ENCODE peak calls at places on chromosomes 16 and 17, in five cellular contexts. T is COR-L47, N is ACHN, H is D721Med, P is BE2C. K is an unnamed sample.

GRCh38 chr16:84532299-84532724 is 27.9 kb upstream of the MEAK7 start:
- DNase-seq in T (no peak), N (peak), H (no peak), P (no peak), K (no peak)

GRCh38 chr16:19884021-19884485 is 595 bp downstream of the GPRC5B start:
- DNase-seq in T (no peak), N (no peak), H (no peak), P (peak), K (no peak)

GRCh38 chr16:74984670-74985411 is at the start of gene WDR59:
- DNase-seq in T (peak), N (peak), H (peak), P (peak), K (peak)

GRCh38 chr17:28471531-28472342 is 1.7 kb upstream of the SLC13A2 start:
- DNase-seq in T (no peak), N (no peak), H (no peak), P (no peak), K (no peak)

GRCh38 chr16:84183911-84184310 is 2.9 kb downstream of the TAF1C start:
- DNase-seq in T (no peak), N (peak), H (no peak), P (peak), K (no peak)

GRCh38 chr16:17305694-17306093 is 165.1 kb downstream of the XYLT1 start:
- DNase-seq in T (no peak), N (no peak), H (no peak), P (no peak), K (no peak)

GRCh38 chr16:12215302-12216105 is 239.0 kb downstream of the SNX29 start:
- DNase-seq in T (peak), N (no peak), H (no peak), P (no peak), K (peak)

GRCh38 chr17:17408236-17408794 is 68.5 kb upstream of the MED9 start:
- DNase-seq in T (no peak), N (no peak), H (no peak), P (no peak), K (no peak)

K was measured in A673.